ENCODE peak calls at places on chromosomes 11 and 22, in seven cellular contexts. I is heart right ventricle, C is neural progenitor cell, T is heart left ventricle, L is H9, K is mucosa of descending colon, N is Karpas-422. S is an unnamed sample. For H3K9me3, the result is how much of the 10 kb centered on the place peaks cover.

GRCh38 chr22:39724857-39725256 is 154.3 kb downstream of the CACNA1I start:
- DNase-seq in T (no peak), N (no peak), L (no peak), K (no peak), C (no peak), I (no peak), S (no peak)

GRCh38 chr11:10522921-10523320 is 18.1 kb downstream of the RNF141 start:
- DNase-seq in K (no peak), C (no peak), T (no peak), L (no peak), N (no peak), I (no peak), S (no peak)

GRCh38 chr11:77174559-77174958 is 46.5 kb downstream of the MYO7A start:
- DNase-seq in K (no peak), I (peak), L (no peak), N (no peak), T (no peak), C (no peak), S (no peak)

GRCh38 chr22:39265143-39265542 is 20.4 kb upstream of the PDGFB start:
- DNase-seq in C (no peak), T (no peak), N (no peak), I (no peak), K (no peak), L (no peak), S (no peak)

GRCh38 chr11:10473371-10473770 is 18.3 kb downstream of the AMPD3 start:
- DNase-seq in I (no peak), T (no peak), N (no peak), L (peak), C (no peak), K (no peak), S (no peak)

GRCh38 chr22:24066872-24067271 is 55.8 kb downstream of the CABIN1 start:
- DNase-seq in C (no peak), T (no peak), K (peak), I (no peak), N (no peak), L (no peak), S (no peak)

GRCh38 chr22:19731736-19732135 is 8.4 kb downstream of the GP1BB start:
- DNase-seq in N (no peak), I (no peak), C (no peak), K (no peak), T (no peak), L (no peak), S (no peak)

GRCh38 chr11:3946445-3947017 is 91.1 kb downstream of the STIM1 start:
- DNase-seq in N (no peak), L (no peak), C (no peak), T (no peak), K (no peak), I (no peak), S (no peak)

GRCh38 chr11:105588001-105588400 is 21.9 kb upstream of the GRIA4 start:
- DNase-seq in N (no peak), K (no peak), I (no peak), L (no peak), T (no peak), C (no peak), S (no peak)

DNA sequence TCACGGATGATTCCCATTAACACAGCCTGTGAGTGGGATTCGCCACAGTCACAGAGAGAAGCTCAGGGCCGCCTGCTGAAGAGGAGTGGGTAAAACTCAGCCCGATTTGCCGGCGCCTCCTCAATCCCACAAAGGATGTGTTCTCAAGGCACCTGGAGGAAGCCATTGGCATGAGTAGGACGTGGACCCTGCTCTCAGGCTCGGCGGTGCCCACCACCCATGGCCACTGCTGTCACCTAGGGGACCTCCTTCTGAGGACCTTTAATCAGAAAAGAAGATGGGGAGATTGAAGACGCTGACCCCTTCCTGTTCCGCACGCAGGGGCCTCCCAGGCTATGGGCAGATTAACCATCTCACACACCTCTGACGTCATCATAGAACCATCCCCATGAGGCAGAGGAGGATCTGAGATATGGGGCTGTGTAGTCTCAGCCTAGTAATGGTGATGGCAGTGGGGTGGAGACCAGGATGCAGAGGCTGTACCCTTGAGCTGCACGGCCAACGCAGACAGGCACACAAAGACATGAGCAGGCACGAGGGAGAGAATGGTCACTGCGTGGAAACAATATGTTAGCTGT is 571.8 kb downstream of the BRD1 start:
- DNase-seq in N (no peak), C (no peak), I (no peak), K (no peak), T (no peak), L (peak), S (no peak)
- H3K9me3 ChIP-seq in N (under half), C (under half), I (under half), K (under half), T (under half), L (under half), S (under half)

DNA sequence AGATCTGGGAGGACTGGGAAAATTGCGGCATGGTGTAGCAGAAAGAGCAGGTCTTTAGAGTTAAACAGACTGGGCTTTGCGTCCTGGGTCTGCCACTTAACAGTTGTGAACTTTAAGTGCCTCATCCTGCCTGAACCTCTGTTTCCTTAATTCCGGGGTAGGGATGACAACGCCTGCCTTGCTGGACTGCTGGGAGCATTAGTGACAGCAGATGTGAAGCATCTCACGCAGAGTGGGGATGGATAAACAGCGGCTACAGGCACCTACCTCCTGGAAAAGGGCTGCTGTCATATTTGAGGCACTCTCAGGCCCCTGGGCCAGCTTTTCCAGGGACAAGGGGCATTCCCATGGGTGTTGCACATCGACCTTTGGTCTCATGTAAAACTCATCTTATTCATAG is 572.1 kb downstream of the TBC1D22A start:
- DNase-seq in T (no peak), K (no peak), N (no peak), I (no peak), L (no peak), C (no peak), S (no peak)
- H3K9me3 ChIP-seq in T (under half), K (under half), N (under half), I (under half), L (half or more), C (under half), S (under half)

GRCh38 chr11:91749231-91749630 is 475.4 kb upstream of the FAT3 start:
- DNase-seq in C (no peak), N (no peak), I (no peak), K (no peak), L (no peak), T (no peak), S (no peak)
- H3K9me3 ChIP-seq in C (under half), N (half or more), I (under half), K (under half), L (under half), T (under half), S (under half)

DNA sequence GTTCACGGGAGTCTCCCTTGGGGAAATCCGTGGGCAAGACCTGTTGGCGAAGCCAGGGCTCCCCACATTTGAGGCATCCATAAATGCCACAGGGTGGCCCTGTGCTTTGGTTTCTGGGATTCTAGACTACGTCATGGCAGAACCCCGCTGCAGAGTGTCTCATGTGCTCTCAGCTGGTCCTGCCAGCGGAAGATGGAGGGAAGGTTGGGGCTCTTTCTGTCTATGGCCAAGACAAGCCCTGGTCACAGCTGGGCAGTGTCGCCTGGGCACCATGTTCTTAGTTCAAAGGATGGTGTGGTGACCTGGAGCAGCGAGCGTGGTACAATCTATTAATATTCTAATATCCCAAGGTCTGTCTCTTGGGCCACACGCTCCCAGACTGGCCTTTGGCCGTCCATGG is 511.7 kb downstream of the TBC1D22A start:
- DNase-seq in T (no peak), N (no peak), K (no peak), C (no peak), L (no peak), I (no peak), S (no peak)
- H3K9me3 ChIP-seq in T (under half), N (under half), K (under half), C (under half), L (half or more), I (under half), S (under half)

DNA sequence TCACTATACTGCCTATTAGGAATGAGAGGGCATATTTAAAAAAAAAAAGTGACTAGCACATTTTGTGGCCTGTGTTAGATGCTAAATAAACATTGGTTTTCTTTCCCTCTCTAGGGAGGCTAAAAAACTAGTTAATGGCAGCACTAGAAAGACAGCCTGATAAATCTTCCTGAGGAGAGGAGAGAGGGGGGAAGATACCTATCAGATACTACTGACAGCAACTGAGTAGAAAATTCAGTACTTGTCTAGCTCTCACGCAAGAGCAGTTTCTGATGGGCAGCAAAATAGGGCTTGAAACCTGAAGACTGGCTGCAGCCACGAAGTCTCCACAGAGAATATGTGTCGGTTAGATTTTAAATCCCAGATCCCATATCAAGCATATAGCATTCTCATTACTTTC is 388.2 kb downstream of the KCNA4 start:
- DNase-seq in L (no peak), C (no peak), I (no peak), N (no peak), T (no peak), K (no peak), S (no peak)
- H3K9me3 ChIP-seq in L (under half), C (under half), I (under half), N (under half), T (under half), K (under half), S (under half)

DNA sequence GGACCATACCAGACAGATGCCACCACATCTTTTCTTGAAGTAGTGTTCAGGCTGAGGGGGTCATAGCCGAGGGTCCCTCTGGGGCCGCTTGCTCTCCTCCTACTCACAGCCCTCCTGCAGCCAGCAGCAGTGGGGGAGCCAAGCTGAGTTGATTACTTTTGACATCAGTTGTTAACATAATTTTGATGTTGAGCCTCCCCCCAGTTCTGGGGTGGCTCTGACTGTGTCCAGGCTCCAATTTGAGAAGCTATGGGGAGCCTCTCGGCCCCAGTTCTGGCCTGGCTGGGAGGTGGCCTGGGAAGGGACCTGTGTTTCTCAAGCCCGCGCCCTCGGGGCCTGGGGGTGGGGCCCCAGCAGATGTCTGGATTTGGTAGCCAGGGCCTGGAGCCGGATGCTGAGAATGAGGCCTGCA is 48.0 kb downstream of the KCNQ1OT1 start:
- DNase-seq in L (no peak), T (no peak), C (no peak), K (no peak), N (no peak), I (no peak), S (no peak)
- H3K9me3 ChIP-seq in L (half or more), T (under half), C (under half), K (under half), N (under half), I (under half), S (under half)

GRCh38 chr11:134476435-134477021 is 64.5 kb upstream of the B3GAT1 start:
- DNase-seq in K (no peak), N (no peak), T (no peak), L (peak), C (peak), I (no peak), S (no peak)

GRCh38 chr11:134478176-134478575 is 66.1 kb upstream of the B3GAT1 start:
- DNase-seq in K (no peak), T (no peak), N (no peak), I (no peak), L (peak), C (no peak), S (no peak)

GRCh38 chr11:134478611-134479010 is 66.6 kb upstream of the B3GAT1 start:
- DNase-seq in K (no peak), I (no peak), T (no peak), C (no peak), N (no peak), L (peak), S (no peak)

GRCh38 chr11:134475951-134476350 is 63.9 kb upstream of the B3GAT1 start:
- DNase-seq in T (no peak), C (no peak), L (peak), K (no peak), I (no peak), N (no peak), S (no peak)

DNA sequence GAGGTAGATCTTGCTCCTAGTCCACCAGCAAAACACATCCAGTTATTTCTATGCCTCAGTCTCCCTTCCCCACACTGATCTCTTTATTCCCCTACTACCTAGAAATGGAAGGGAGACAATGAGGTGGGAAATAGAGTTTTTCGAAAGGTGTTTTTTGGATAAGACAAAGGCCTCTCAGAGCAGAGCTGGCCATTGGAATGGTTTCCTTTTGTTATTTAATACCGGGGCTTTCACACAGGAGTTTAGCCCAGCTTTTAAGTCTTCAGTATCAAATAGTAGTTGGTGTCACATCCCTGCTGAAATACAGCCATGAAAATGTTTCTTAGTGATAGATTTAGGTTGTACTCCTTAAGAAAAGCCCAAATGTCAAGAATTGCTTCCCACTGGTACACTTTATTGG is 65.4 kb upstream of the B3GAT1 start:
- DNase-seq in K (no peak), I (no peak), N (no peak), T (no peak), L (peak), C (no peak), S (no peak)
- H3K9me3 ChIP-seq in K (under half), I (under half), N (under half), T (under half), L (under half), C (under half), S (under half)

GRCh38 chr22:49238181-49239141 is 589.2 kb downstream of the BRD1 start:
- DNase-seq in T (no peak), L (peak), C (no peak), I (no peak), K (no peak), N (no peak), S (no peak)
- H3K9me3 ChIP-seq in T (under half), L (under half), C (under half), I (under half), K (under half), N (under half), S (under half)